ENCODE peak calls at places on chromosome 15, in nine cellular contexts. O is BJ; I is stimulated activated effector memory CD8-positive, alpha-beta T cell treated with anti-CD3 and anti-CD28 coated beads, Interleukin-12 subunit alpha, Interleukin-12 subunit beta, amount 100 ng/mL, for 72 hours; L is neural crest cell; R is thoracic aorta; V is HS-27A; G is HEK293T; Z is AG09309; T is activated naive CD4-positive, alpha-beta T cell treated with anti-CD3 and anti-CD28 coated beads, Interleukin-2, amount 10 ng/mL, durations not matched to agents 7 days and 5 days. X is an unnamed sample.

GRCh38 chr15:33126559-33127290 is 67.8 kb downstream of the FMN1 start:
- DNase-seq in I (no peak), L (no peak), T (peak), G (peak), Z (peak), O (peak), V (peak), R (peak), X (peak)

GRCh38 chr15:66515901-66516322 is 10.8 kb downstream of the ZWILCH start:
- DNase-seq in L (no peak), V (peak), Z (no peak), O (no peak), G (no peak), I (no peak), T (no peak), R (no peak), X (peak)

GRCh38 chr15:71802770-71803169 is 7.6 kb upstream of the NR2E3 start:
- DNase-seq in L (no peak), V (no peak), Z (no peak), O (no peak), I (peak), G (no peak), R (no peak), T (peak), X (no peak)

GRCh38 chr15:79779739-79780138 is 117.1 kb downstream of the MTHFS start:
- DNase-seq in G (no peak), R (no peak), T (peak), O (no peak), V (no peak), L (no peak), Z (no peak), I (no peak), X (no peak)

GRCh38 chr15:23566070-23567050 is 886 bp downstream of the MKRN3 start:
- DNase-seq in G (no peak), I (peak), R (no peak), L (peak), Z (no peak), O (no peak), V (no peak), T (peak), X (no peak)

GRCh38 chr15:82731527-82731926 is 21.9 kb upstream of the AP3B2 start:
- DNase-seq in I (no peak), O (no peak), R (no peak), G (no peak), L (no peak), T (no peak), Z (no peak), V (no peak), X (no peak)

GRCh38 chr15:70478251-70478990 is 284.9 kb downstream of the UACA start:
- DNase-seq in T (peak), I (no peak), O (no peak), R (no peak), L (no peak), G (no peak), Z (no peak), V (no peak), X (no peak)

GRCh38 chr15:72242775-72243370 is 11.9 kb upstream of the PKM start:
- DNase-seq in R (no peak), L (no peak), Z (no peak), G (no peak), I (no peak), O (no peak), T (no peak), V (no peak), X (no peak)

GRCh38 chr15:50183112-50183794 is 1.3 kb downstream of the SLC27A2 start:
- DNase-seq in I (peak), L (no peak), R (no peak), Z (no peak), V (no peak), O (no peak), T (peak), G (no peak), X (no peak)

GRCh38 chr15:92682772-92683510 is 27.4 kb upstream of the FAM174B start:
- DNase-seq in O (peak), L (no peak), G (no peak), R (no peak), T (no peak), V (no peak), Z (peak), I (no peak), X (no peak)

GRCh38 chr15:35038655-35039534 is 46.2 kb downstream of the NANOGP8 start:
- DNase-seq in V (no peak), I (no peak), L (no peak), G (no peak), O (peak), Z (peak), R (no peak), T (no peak), X (no peak)

GRCh38 chr15:83970290-83970890 is 265.2 kb upstream of the GOLGA6L4 start:
- DNase-seq in Z (no peak), R (no peak), V (no peak), L (no peak), I (no peak), G (no peak), T (no peak), O (no peak), X (no peak)

GRCh38 chr15:39665629-39666245 is 84.9 kb downstream of the THBS1 start:
- DNase-seq in R (no peak), I (no peak), G (no peak), V (no peak), Z (no peak), O (no peak), T (no peak), L (no peak), X (no peak)

GRCh38 chr15:78841307-78841706 is 30.0 kb upstream of the ADAMTS7 start:
- DNase-seq in G (no peak), T (no peak), I (no peak), V (no peak), Z (no peak), R (no peak), L (no peak), O (no peak), X (no peak)

X was measured in SJSA1.